ENCODE peak calls at places on chromosomes 2 and 18, in six cellular contexts. One of them, this sample, is unnamed.

GRCh38 chr2:43083710-43084698 is 142.4 kb downstream of the ZFP36L2 start:
- DNase-seq in SK-N-SH: peak
- DNase-seq in K562: no peak
- DNase-seq in HepG2: no peak
- DNase-seq in GM12878: no peak
- DNase-seq in HCT116: no peak
- DNase-seq in this sample: no peak

GRCh38 chr2:241009191-241009590 is 10.8 kb downstream of the SNED1 start:
- DNase-seq in HCT116: no peak
- DNase-seq in GM12878: no peak
- DNase-seq in K562: no peak
- DNase-seq in SK-N-SH: no peak
- DNase-seq in HepG2: no peak
- DNase-seq in this sample: no peak

GRCh38 chr2:207403141-207403540 is 126.6 kb upstream of the CREB1 start:
- DNase-seq in HepG2: no peak
- DNase-seq in SK-N-SH: no peak
- DNase-seq in GM12878: no peak
- DNase-seq in K562: no peak
- DNase-seq in HCT116: no peak
- DNase-seq in this sample: no peak

GRCh38 chr2:40303746-40304145 is 148.1 kb downstream of the SLC8A1 start:
- DNase-seq in HepG2: no peak
- DNase-seq in K562: no peak
- DNase-seq in HCT116: no peak
- DNase-seq in GM12878: no peak
- DNase-seq in SK-N-SH: no peak
- DNase-seq in this sample: no peak

GRCh38 chr2:235542728-235543125 is 48.9 kb downstream of the AGAP1 start:
- DNase-seq in HepG2: peak
- DNase-seq in SK-N-SH: no peak
- DNase-seq in K562: no peak
- DNase-seq in GM12878: no peak
- DNase-seq in HCT116: no peak
- DNase-seq in this sample: no peak

GRCh38 chr2:145159676-145160075 is 639.8 kb upstream of the ZEB2 start:
- DNase-seq in K562: no peak
- DNase-seq in HepG2: no peak
- DNase-seq in SK-N-SH: no peak
- DNase-seq in HCT116: no peak
- DNase-seq in GM12878: no peak
- DNase-seq in this sample: no peak

GRCh38 chr2:129281761-129282160 is 697.7 kb upstream of the RAB6C start:
- DNase-seq in HCT116: no peak
- DNase-seq in SK-N-SH: peak
- DNase-seq in HepG2: no peak
- DNase-seq in K562: no peak
- DNase-seq in GM12878: no peak
- DNase-seq in this sample: no peak

GRCh38 chr2:100780203-100781008 is 39.5 kb upstream of the NPAS2 start:
- DNase-seq in SK-N-SH: no peak
- DNase-seq in HCT116: peak
- DNase-seq in GM12878: no peak
- DNase-seq in K562: no peak
- DNase-seq in HepG2: peak
- DNase-seq in this sample: no peak

GRCh38 chr18:79400091-79400590 is 4.4 kb downstream of the NFATC1 start:
- DNase-seq in HepG2: no peak
- DNase-seq in K562: peak
- DNase-seq in HCT116: no peak
- DNase-seq in SK-N-SH: no peak
- DNase-seq in GM12878: no peak
- DNase-seq in this sample: no peak

GRCh38 chr18:45749918-45750689 is 26.1 kb downstream of the SLC14A1 start:
- DNase-seq in HepG2: no peak
- DNase-seq in HCT116: no peak
- DNase-seq in SK-N-SH: no peak
- DNase-seq in GM12878: peak
- DNase-seq in K562: no peak
- DNase-seq in this sample: no peak

GRCh38 chr2:45690223-45690622 is 38.7 kb downstream of the PRKCE start:
- DNase-seq in HepG2: no peak
- DNase-seq in HCT116: no peak
- DNase-seq in K562: no peak
- DNase-seq in GM12878: no peak
- DNase-seq in SK-N-SH: no peak
- DNase-seq in this sample: no peak

GRCh38 chr2:63789318-63790051 is 52.2 kb upstream of the UGP2 start:
- DNase-seq in SK-N-SH: no peak
- DNase-seq in GM12878: no peak
- DNase-seq in K562: no peak
- DNase-seq in HepG2: no peak
- DNase-seq in HCT116: no peak
- DNase-seq in this sample: no peak

GRCh38 chr18:42030586-42031182 is 75.7 kb downstream of the PIK3C3 start:
- DNase-seq in SK-N-SH: peak
- DNase-seq in HepG2: peak
- DNase-seq in K562: peak
- DNase-seq in HCT116: no peak
- DNase-seq in GM12878: no peak
- DNase-seq in this sample: no peak

GRCh38 chr2:65377556-65378307 is 54.7 kb downstream of the SPRED2 start:
- DNase-seq in K562: no peak
- DNase-seq in SK-N-SH: no peak
- DNase-seq in GM12878: no peak
- DNase-seq in HCT116: no peak
- DNase-seq in HepG2: no peak
- DNase-seq in this sample: no peak

GRCh38 chr2:205563646-205564045 is 118.7 kb upstream of the NRP2 start:
- DNase-seq in HepG2: no peak
- DNase-seq in SK-N-SH: peak
- DNase-seq in GM12878: no peak
- DNase-seq in K562: peak
- DNase-seq in HCT116: peak
- DNase-seq in this sample: no peak

GRCh38 chr2:128394004-128394730 is 75.5 kb upstream of the HS6ST1 start:
- DNase-seq in K562: no peak
- DNase-seq in GM12878: no peak
- DNase-seq in HCT116: no peak
- DNase-seq in HepG2: no peak
- DNase-seq in SK-N-SH: no peak
- DNase-seq in this sample: no peak

GRCh38 chr2:224252601-224253000 is 149.3 kb downstream of the FAM124B start:
- DNase-seq in K562: no peak
- DNase-seq in SK-N-SH: peak
- DNase-seq in HCT116: no peak
- DNase-seq in HepG2: no peak
- DNase-seq in GM12878: no peak
- DNase-seq in this sample: no peak

GRCh38 chr2:95316466-95317122 is 19.4 kb downstream of the KCNIP3 start:
- DNase-seq in GM12878: no peak
- DNase-seq in SK-N-SH: no peak
- DNase-seq in HCT116: no peak
- DNase-seq in HepG2: no peak
- DNase-seq in K562: no peak
- DNase-seq in this sample: no peak

GRCh38 chr18:50281295-50281971 is at the start of gene MBD1:
- DNase-seq in GM12878: peak
- DNase-seq in K562: peak
- DNase-seq in SK-N-SH: peak
- DNase-seq in HCT116: peak
- DNase-seq in HepG2: peak
- DNase-seq in this sample: peak

GRCh38 chr18:54830260-54830659 is 2.0 kb downstream of the RAB27B start:
- DNase-seq in K562: no peak
- DNase-seq in GM12878: no peak
- DNase-seq in HCT116: no peak
- DNase-seq in SK-N-SH: no peak
- DNase-seq in HepG2: no peak
- DNase-seq in this sample: no peak

GRCh38 chr18:54835944-54836343 is 7.7 kb downstream of the RAB27B start:
- DNase-seq in K562: no peak
- DNase-seq in HepG2: no peak
- DNase-seq in HCT116: no peak
- DNase-seq in GM12878: no peak
- DNase-seq in SK-N-SH: no peak
- DNase-seq in this sample: no peak
- TF ChIP-seq REST in K562: no peak
- TF ChIP-seq REST in HepG2: no peak
- TF ChIP-seq REST in HCT116: no peak
- TF ChIP-seq REST in GM12878: no peak
- TF ChIP-seq REST in SK-N-SH: no peak
- TF ChIP-seq REST in this sample: no peak

GRCh38 chr2:3475771-3476170 is 43.6 kb downstream of the ADI1 start:
- DNase-seq in SK-N-SH: no peak
- DNase-seq in GM12878: no peak
- DNase-seq in K562: no peak
- DNase-seq in HCT116: no peak
- DNase-seq in HepG2: no peak
- DNase-seq in this sample: no peak

GRCh38 chr2:3470166-3470651 is 49.1 kb downstream of the ADI1 start:
- DNase-seq in SK-N-SH: no peak
- DNase-seq in K562: no peak
- DNase-seq in GM12878: no peak
- DNase-seq in HepG2: no peak
- DNase-seq in HCT116: no peak
- DNase-seq in this sample: no peak

GRCh38 chr2:3472296-3472695 is 47.0 kb downstream of the ADI1 start:
- DNase-seq in K562: no peak
- DNase-seq in HCT116: no peak
- DNase-seq in SK-N-SH: no peak
- DNase-seq in GM12878: no peak
- DNase-seq in HepG2: no peak
- DNase-seq in this sample: no peak

GRCh38 chr2:3470856-3471737 is 48.2 kb downstream of the ADI1 start:
- DNase-seq in K562: no peak
- DNase-seq in HepG2: no peak
- DNase-seq in HCT116: no peak
- DNase-seq in SK-N-SH: no peak
- DNase-seq in GM12878: no peak
- DNase-seq in this sample: no peak

DNA sequence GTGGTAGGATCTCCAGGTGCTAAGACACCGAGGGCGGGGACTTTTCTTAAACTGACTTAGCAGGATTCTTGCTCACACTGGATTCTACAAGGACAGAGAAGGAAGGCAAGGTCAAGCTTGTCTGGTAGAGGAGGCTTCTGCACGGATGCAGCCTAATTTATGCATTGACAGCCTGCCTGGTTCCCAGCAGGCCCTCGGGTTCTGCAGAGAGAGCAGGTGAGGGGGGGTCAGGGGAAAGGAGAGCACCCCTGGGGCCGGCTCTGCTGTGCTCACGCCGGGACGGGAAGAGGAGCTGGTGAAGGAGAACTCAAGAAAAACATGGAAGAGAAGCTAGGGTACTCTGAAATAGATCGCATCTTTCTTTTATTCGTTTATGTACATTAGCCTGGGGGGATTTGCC is 46.4 kb downstream of the ADI1 start:
- DNase-seq in GM12878: no peak
- DNase-seq in SK-N-SH: no peak
- DNase-seq in HepG2: no peak
- DNase-seq in K562: no peak
- DNase-seq in HCT116: no peak
- DNase-seq in this sample: no peak
- TF ChIP-seq SIN3A in GM12878: no peak
- TF ChIP-seq SIN3A in SK-N-SH: no peak
- TF ChIP-seq SIN3A in HepG2: no peak
- TF ChIP-seq SIN3A in K562: no peak
- TF ChIP-seq SIN3A in HCT116: no peak
- TF ChIP-seq SIN3A in this sample: no peak

GRCh38 chr2:143717053-143717452 is 587.8 kb downstream of the ARHGAP15 start:
- DNase-seq in K562: no peak
- DNase-seq in GM12878: no peak
- DNase-seq in HepG2: no peak
- DNase-seq in HCT116: no peak
- DNase-seq in SK-N-SH: peak
- DNase-seq in this sample: no peak
- TF ChIP-seq REST in K562: no peak
- TF ChIP-seq REST in GM12878: no peak
- TF ChIP-seq REST in HepG2: no peak
- TF ChIP-seq REST in HCT116: no peak
- TF ChIP-seq REST in SK-N-SH: no peak
- TF ChIP-seq REST in this sample: no peak

GRCh38 chr2:217787160-217787877 is 215.5 kb downstream of the TNS1 start:
- DNase-seq in HepG2: no peak
- DNase-seq in HCT116: no peak
- DNase-seq in K562: no peak
- DNase-seq in GM12878: no peak
- DNase-seq in SK-N-SH: no peak
- DNase-seq in this sample: no peak
- TF ChIP-seq SIN3A in HepG2: no peak
- TF ChIP-seq SIN3A in HCT116: no peak
- TF ChIP-seq SIN3A in K562: no peak
- TF ChIP-seq SIN3A in GM12878: no peak
- TF ChIP-seq SIN3A in SK-N-SH: no peak
- TF ChIP-seq SIN3A in this sample: no peak

GRCh38 chr2:202831241-202831997 is 40.1 kb downstream of the ICA1L start:
- DNase-seq in SK-N-SH: peak
- DNase-seq in HepG2: peak
- DNase-seq in K562: peak
- DNase-seq in HCT116: peak
- DNase-seq in GM12878: peak
- DNase-seq in this sample: peak
- TF ChIP-seq REST in SK-N-SH: no peak
- TF ChIP-seq REST in HepG2: no peak
- TF ChIP-seq REST in K562: no peak
- TF ChIP-seq REST in HCT116: no peak
- TF ChIP-seq REST in GM12878: no peak
- TF ChIP-seq REST in this sample: no peak

GRCh38 chr2:218282173-218282991 is 9.9 kb downstream of the TMBIM1 start:
- DNase-seq in SK-N-SH: peak
- DNase-seq in HepG2: no peak
- DNase-seq in K562: no peak
- DNase-seq in HCT116: no peak
- DNase-seq in GM12878: no peak
- DNase-seq in this sample: no peak
- TF ChIP-seq SIN3A in SK-N-SH: no peak
- TF ChIP-seq SIN3A in HepG2: no peak
- TF ChIP-seq SIN3A in K562: no peak
- TF ChIP-seq SIN3A in HCT116: no peak
- TF ChIP-seq SIN3A in GM12878: no peak
- TF ChIP-seq SIN3A in this sample: no peak

DNA sequence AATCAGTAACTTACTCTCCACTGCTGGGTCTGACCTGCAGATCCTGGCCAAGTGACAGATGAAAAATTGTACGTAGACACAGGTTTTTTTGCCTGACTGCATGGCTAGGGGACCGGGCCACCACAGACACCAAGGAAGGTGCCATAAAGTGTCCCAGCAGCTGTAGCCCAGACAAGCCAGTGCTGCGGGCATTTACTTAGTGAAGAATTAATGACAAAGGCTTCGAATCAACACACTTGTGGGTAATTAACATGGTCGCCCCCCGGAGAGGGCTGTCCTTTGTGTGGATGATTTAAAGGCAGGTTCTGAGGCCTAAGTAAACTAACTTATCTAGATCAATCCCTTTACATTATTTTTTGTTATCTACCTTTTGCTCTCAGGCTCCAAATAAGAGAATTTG is 1709.1 kb upstream of the LRRTM1 start:
- DNase-seq in K562: no peak
- DNase-seq in SK-N-SH: no peak
- DNase-seq in HepG2: no peak
- DNase-seq in GM12878: no peak
- DNase-seq in HCT116: no peak
- DNase-seq in this sample: no peak
- TF ChIP-seq REST in K562: no peak
- TF ChIP-seq REST in SK-N-SH: no peak
- TF ChIP-seq REST in HepG2: no peak
- TF ChIP-seq REST in GM12878: no peak
- TF ChIP-seq REST in HCT116: no peak
- TF ChIP-seq REST in this sample: no peak

GRCh38 chr2:37149626-37150322 is 7.0 kb downstream of the EIF2AK2 start:
- DNase-seq in HepG2: peak
- DNase-seq in GM12878: no peak
- DNase-seq in K562: peak
- DNase-seq in HCT116: no peak
- DNase-seq in SK-N-SH: no peak
- DNase-seq in this sample: no peak
- TF ChIP-seq SIN3A in HepG2: no peak
- TF ChIP-seq SIN3A in GM12878: no peak
- TF ChIP-seq SIN3A in K562: no peak
- TF ChIP-seq SIN3A in HCT116: no peak
- TF ChIP-seq SIN3A in SK-N-SH: no peak
- TF ChIP-seq SIN3A in this sample: no peak